ENCODE peak calls at places on chromosomes 1 and 21, in four cellular contexts. Z is OCI-LY7, D is endothelial cell of umbilical vein, G is H1. T is an unnamed sample.

GRCh38 chr1:167668108-167668507 is 38.1 kb downstream of the RCSD1 start:
- DNase-seq in Z (peak), D (no peak), G (no peak), T (no peak)

GRCh38 chr1:14466006-14466405 is 132.5 kb upstream of the KAZN start:
- DNase-seq in Z (no peak), D (no peak), G (no peak), T (no peak)

GRCh38 chr1:25477448-25478034 is 46.8 kb downstream of the MACO1 start:
- DNase-seq in Z (no peak), D (no peak), G (no peak), T (peak)

GRCh38 chr1:65344171-65344570 is 34.8 kb downstream of the DNAJC6 start:
- DNase-seq in Z (no peak), D (no peak), G (no peak), T (no peak)

GRCh38 chr1:27593341-27594326 is 10.3 kb downstream of the AHDC1 start:
- DNase-seq in Z (no peak), D (no peak), G (peak), T (no peak)

GRCh38 chr1:203765029-203765837 is at the start of gene LAX1:
- DNase-seq in Z (peak), D (peak), G (no peak), T (no peak)

GRCh38 chr1:205810448-205811157 is 2.4 kb downstream of the SLC41A1 start:
- DNase-seq in Z (peak), D (no peak), G (no peak), T (no peak)

GRCh38 chr1:177044390-177044789 is 120.1 kb downstream of the ASTN1 start:
- DNase-seq in Z (no peak), D (no peak), G (peak), T (no peak)

GRCh38 chr1:214862421-214862820 is 220.1 kb upstream of the KCNK2 start:
- DNase-seq in Z (no peak), D (no peak), G (no peak), T (peak)

GRCh38 chr1:30329263-30329753 is 394.1 kb downstream of the MATN1 start:
- DNase-seq in Z (no peak), D (no peak), G (peak), T (no peak)

GRCh38 chr1:152109231-152109997 is 5.8 kb downstream of the TCHH start:
- DNase-seq in Z (no peak), D (no peak), G (peak), T (no peak)

GRCh38 chr1:88333301-88333700 is 350.8 kb upstream of the PKN2 start:
- DNase-seq in Z (no peak), D (no peak), G (no peak), T (no peak)

GRCh38 chr1:211577277-211577825 is 1.6 kb downstream of the SLC30A1 start:
- DNase-seq in Z (no peak), D (no peak), G (no peak), T (no peak)

GRCh38 chr1:166133276-166133841 is 33.4 kb downstream of the FAM78B start:
- DNase-seq in Z (peak), D (no peak), G (no peak), T (no peak)

GRCh38 chr1:168535536-168535935 is 8.3 kb downstream of the XCL2 start:
- DNase-seq in Z (no peak), D (no peak), G (no peak), T (no peak)

GRCh38 chr1:244545511-244545910 is 84.4 kb downstream of the CATSPERE start:
- DNase-seq in Z (no peak), D (no peak), G (no peak), T (peak)

GRCh38 chr1:28973850-28974841 is 59.8 kb downstream of the EPB41 start:
- DNase-seq in Z (no peak), D (no peak), G (no peak), T (no peak)

GRCh38 chr1:107862064-107862463 is 102.9 kb downstream of the VAV3 start:
- DNase-seq in Z (peak), D (peak), G (no peak), T (no peak)

GRCh38 chr1:68174173-68175113 is 57.9 kb downstream of the WLS start:
- DNase-seq in Z (no peak), D (peak), G (no peak), T (peak)

GRCh38 chr1:29145739-29146437 is 22.2 kb upstream of the TMEM200B start:
- DNase-seq in Z (no peak), D (no peak), G (no peak), T (peak)

GRCh38 chr1:159092398-159092760 is 15.8 kb upstream of the AIM2 start:
- DNase-seq in Z (no peak), D (no peak), G (no peak), T (no peak)

GRCh38 chr1:204891860-204892259 is 21.2 kb downstream of the NFASC start:
- DNase-seq in Z (no peak), D (no peak), G (no peak), T (peak)

GRCh38 chr1:22133247-22133927 is 9.5 kb downstream of the WNT4 start:
- DNase-seq in Z (no peak), D (no peak), G (peak), T (no peak)

GRCh38 chr1:112727716-112728115 is 12.6 kb upstream of the PPM1J start:
- DNase-seq in Z (no peak), D (no peak), G (no peak), T (no peak)

GRCh38 chr21:34345091-34345871 is 18.5 kb upstream of the KCNE2 start:
- DNase-seq in Z (no peak), D (no peak), G (no peak), T (no peak)

GRCh38 chr1:177065430-177065829 is 99.1 kb downstream of the ASTN1 start:
- DNase-seq in Z (no peak), D (no peak), G (no peak), T (no peak)

GRCh38 chr1:159999204-159999603 is 32.6 kb downstream of the PIGM start:
- DNase-seq in Z (no peak), D (no peak), G (no peak), T (peak)

GRCh38 chr1:223016890-223017289 is 126.2 kb downstream of the TLR5 start:
- DNase-seq in Z (no peak), D (no peak), G (no peak), T (no peak)

GRCh38 chr1:155069551-155070391 is 6.2 kb downstream of the EFNA4 start:
- DNase-seq in Z (no peak), D (no peak), G (no peak), T (no peak)

GRCh38 chr1:155068599-155068998 is 5.1 kb downstream of the EFNA4 start:
- DNase-seq in Z (no peak), D (no peak), G (no peak), T (no peak)

GRCh38 chr1:155071701-155072100 is 6.9 kb upstream of the EFNA3 start:
- DNase-seq in Z (no peak), D (no peak), G (peak), T (no peak)

GRCh38 chr1:155070721-155071556 is 7.4 kb downstream of the EFNA4 start:
- DNase-seq in Z (peak), D (peak), G (peak), T (peak)

DNA sequence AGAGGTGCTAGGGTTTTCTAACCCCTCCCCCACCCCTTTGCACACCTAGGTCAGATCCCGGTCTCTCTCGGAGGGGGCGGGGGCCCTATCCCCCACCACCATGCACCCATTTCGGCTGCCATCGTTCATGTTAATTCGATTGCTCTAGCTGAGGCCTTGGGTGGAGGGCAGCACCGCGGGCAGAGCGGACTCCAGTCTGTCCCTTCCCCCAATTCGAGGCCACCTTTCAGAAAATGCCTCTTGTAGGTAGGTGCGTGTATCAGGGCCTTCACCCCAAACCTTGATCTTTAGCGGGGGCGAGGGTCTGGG is 6.8 kb downstream of the EFNA4 start:
- DNase-seq in Z (no peak), D (no peak), G (no peak), T (no peak)
- H3K27ac ChIP-seq in Z (no peak), D (no peak), G (no peak), T (no peak)

DNA sequence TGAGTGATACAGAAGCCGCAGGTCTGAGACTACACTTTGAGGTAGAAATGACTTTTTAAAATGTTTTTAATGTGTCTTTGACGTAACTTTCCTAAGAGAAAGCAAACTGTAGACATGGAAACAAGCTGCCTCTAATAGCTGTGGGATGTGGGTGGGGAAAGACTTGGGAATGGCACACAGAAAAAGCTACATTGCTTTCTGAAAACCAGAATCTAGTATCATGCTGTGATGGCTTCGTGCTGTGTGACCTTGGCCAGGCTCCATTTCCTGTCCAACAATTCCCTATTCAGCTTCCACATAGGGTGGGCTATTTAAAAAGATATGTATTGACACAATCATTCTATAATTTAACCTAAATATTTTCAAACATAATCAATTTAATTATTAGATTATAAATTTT is 909.1 kb downstream of the NCAM2 start:
- DNase-seq in Z (no peak), D (no peak), G (no peak), T (no peak)
- H2AFZ ChIP-seq in Z (no peak), D (no peak), G (no peak), T (no peak)

GRCh38 chr1:70234733-70235132 is 13.6 kb downstream of the SRSF11 start:
- DNase-seq in Z (no peak), D (no peak), G (no peak), T (no peak)
- TF ChIP-seq CTCF in Z (no peak), D (no peak), G (no peak), T (no peak)

GRCh38 chr1:40928699-40929098 is 50.8 kb upstream of the CTPS1 start:
- DNase-seq in Z (no peak), D (no peak), G (no peak), T (no peak)

GRCh38 chr1:40926441-40926840 is 53.1 kb upstream of the CTPS1 start:
- DNase-seq in Z (no peak), D (no peak), G (no peak), T (no peak)

GRCh38 chr1:40923511-40924020 is 55.9 kb upstream of the CTPS1 start:
- DNase-seq in Z (no peak), D (no peak), G (no peak), T (no peak)

GRCh38 chr1:40924767-40925166 is 54.7 kb upstream of the CTPS1 start:
- DNase-seq in Z (no peak), D (no peak), G (no peak), T (no peak)

GRCh38 chr1:40925834-40926403 is 53.6 kb upstream of the CTPS1 start:
- DNase-seq in Z (no peak), D (no peak), G (no peak), T (no peak)
- H3K27ac ChIP-seq in Z (no peak), D (no peak), G (no peak), T (no peak)

GRCh38 chr1:172343246-172344099 is 77.0 kb upstream of the C1orf105 start:
- DNase-seq in Z (no peak), D (peak), G (no peak), T (peak)
- H2AFZ ChIP-seq in Z (peak), D (peak), G (no peak), T (peak)

GRCh38 chr1:41779350-41779749 is 139.4 kb downstream of the HIVEP3 start:
- DNase-seq in Z (no peak), D (no peak), G (no peak), T (no peak)
- TF ChIP-seq CTCF in Z (peak), D (no peak), G (no peak), T (no peak)